ENCODE peak calls at places on chromosome 7, in five cellular contexts. One of them, this sample, is unnamed.

GRCh38 chr7:12607134-12607533 is 36.6 kb downstream of the SCIN start:
- DNase-seq in AG09319: no peak
- DNase-seq in HCT116: no peak
- DNase-seq in epithelial cell of esophagus: no peak
- DNase-seq in WERI-Rb-1: no peak
- DNase-seq in this sample: no peak

GRCh38 chr7:51290702-51291290 is 25.8 kb downstream of the COBL start:
- DNase-seq in AG09319: no peak
- DNase-seq in HCT116: no peak
- DNase-seq in epithelial cell of esophagus: no peak
- DNase-seq in WERI-Rb-1: no peak
- DNase-seq in this sample: no peak

GRCh38 chr7:22375359-22376048 is 18.6 kb upstream of the RAPGEF5 start:
- DNase-seq in AG09319: peak
- DNase-seq in HCT116: no peak
- DNase-seq in epithelial cell of esophagus: peak
- DNase-seq in WERI-Rb-1: no peak
- DNase-seq in this sample: no peak

GRCh38 chr7:135236727-135237126 is 3.1 kb downstream of the STRA8 start:
- DNase-seq in AG09319: no peak
- DNase-seq in HCT116: no peak
- DNase-seq in epithelial cell of esophagus: no peak
- DNase-seq in WERI-Rb-1: no peak
- DNase-seq in this sample: no peak

GRCh38 chr7:38409524-38409923 is 136.1 kb upstream of the TARP start:
- DNase-seq in AG09319: no peak
- DNase-seq in HCT116: no peak
- DNase-seq in epithelial cell of esophagus: no peak
- DNase-seq in WERI-Rb-1: no peak
- DNase-seq in this sample: no peak

GRCh38 chr7:27210441-27211083 is 10.7 kb upstream of the HOXA13 start:
- DNase-seq in AG09319: no peak
- DNase-seq in HCT116: no peak
- DNase-seq in epithelial cell of esophagus: peak
- DNase-seq in WERI-Rb-1: peak
- DNase-seq in this sample: peak

GRCh38 chr7:142939226-142939910 is at the start of gene LLCFC1:
- DNase-seq in AG09319: no peak
- DNase-seq in HCT116: peak
- DNase-seq in epithelial cell of esophagus: no peak
- DNase-seq in WERI-Rb-1: peak
- DNase-seq in this sample: peak

GRCh38 chr7:25951414-25952276 is 200.4 kb upstream of the NFE2L3 start:
- DNase-seq in AG09319: no peak
- DNase-seq in HCT116: no peak
- DNase-seq in epithelial cell of esophagus: no peak
- DNase-seq in WERI-Rb-1: no peak
- DNase-seq in this sample: peak

GRCh38 chr7:92639213-92639896 is 49.2 kb upstream of the FAM133B start:
- DNase-seq in AG09319: no peak
- DNase-seq in HCT116: no peak
- DNase-seq in epithelial cell of esophagus: no peak
- DNase-seq in WERI-Rb-1: no peak
- DNase-seq in this sample: no peak

GRCh38 chr7:128024154-128024553 is 7.1 kb downstream of the LRRC4 start:
- DNase-seq in AG09319: no peak
- DNase-seq in HCT116: no peak
- DNase-seq in epithelial cell of esophagus: no peak
- DNase-seq in WERI-Rb-1: no peak
- DNase-seq in this sample: no peak

GRCh38 chr7:95430864-95431263 is 4.0 kb downstream of the PON2 start:
- DNase-seq in AG09319: no peak
- DNase-seq in HCT116: no peak
- DNase-seq in epithelial cell of esophagus: peak
- DNase-seq in WERI-Rb-1: no peak
- DNase-seq in this sample: peak

DNA sequence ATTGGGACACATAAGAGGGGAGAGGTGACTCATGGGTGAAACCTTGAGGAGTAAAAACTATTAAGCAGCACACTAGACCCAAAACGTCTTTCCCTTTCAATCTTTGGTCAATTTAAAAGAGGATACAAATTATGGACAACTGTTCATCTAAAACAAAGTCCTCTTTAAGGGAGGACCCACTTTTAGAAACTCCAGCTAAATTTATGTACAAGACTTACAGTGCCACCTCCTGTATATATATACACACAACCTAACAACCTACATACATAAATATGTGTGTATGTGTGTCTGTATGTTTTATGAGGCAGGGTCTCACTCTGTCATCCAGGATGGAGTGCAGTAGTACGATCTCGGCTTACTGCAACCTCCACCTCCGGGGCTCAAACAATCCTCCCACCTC is 18.1 kb upstream of the ZC3HAV1 start:
- DNase-seq in AG09319: no peak
- DNase-seq in HCT116: no peak
- DNase-seq in epithelial cell of esophagus: no peak
- DNase-seq in WERI-Rb-1: no peak
- DNase-seq in this sample: no peak
- TF ChIP-seq CTCF in AG09319: no peak
- TF ChIP-seq CTCF in HCT116: no peak
- TF ChIP-seq CTCF in epithelial cell of esophagus: no peak
- TF ChIP-seq CTCF in WERI-Rb-1: no peak
- TF ChIP-seq CTCF in this sample: no peak

DNA sequence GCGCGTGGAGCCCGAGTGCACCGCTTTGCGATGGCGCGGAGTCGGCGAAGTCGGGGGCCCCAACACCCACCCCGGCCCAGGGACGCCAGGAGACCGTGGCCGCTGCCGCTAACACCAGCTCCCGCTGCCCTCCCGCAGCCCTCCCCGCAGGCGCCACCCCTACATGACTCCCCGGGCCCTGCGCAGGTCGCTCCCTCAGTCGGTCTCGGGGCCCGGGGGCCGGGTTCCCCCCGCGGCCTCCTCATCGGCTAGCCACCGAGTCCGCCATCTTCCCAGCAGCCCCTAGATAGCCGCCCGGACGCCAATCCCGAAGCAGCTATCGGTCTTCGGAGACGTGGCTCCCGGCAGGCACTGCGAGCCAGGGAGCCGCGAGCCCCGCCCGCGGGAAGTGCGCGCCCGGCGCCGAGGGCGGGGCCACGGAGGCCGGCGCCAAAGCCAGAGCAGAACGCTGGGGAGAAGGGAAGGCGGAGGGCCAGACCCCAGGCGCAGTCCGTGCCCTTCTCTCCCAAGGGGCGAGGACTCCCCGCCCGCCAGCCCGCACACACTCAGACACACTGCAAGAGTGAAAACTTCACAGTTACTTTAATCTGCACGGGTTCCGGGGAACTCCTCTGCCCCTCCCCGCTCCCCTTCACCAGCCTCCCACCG is at the start of gene FASTK:
- DNase-seq in AG09319: peak
- DNase-seq in HCT116: peak
- DNase-seq in epithelial cell of esophagus: peak
- DNase-seq in WERI-Rb-1: peak
- DNase-seq in this sample: peak
- TF ChIP-seq CTCF in AG09319: no peak
- TF ChIP-seq CTCF in HCT116: no peak
- TF ChIP-seq CTCF in epithelial cell of esophagus: no peak
- TF ChIP-seq CTCF in WERI-Rb-1: no peak
- TF ChIP-seq CTCF in this sample: no peak

GRCh38 chr7:116984917-116985316 is 31.6 kb downstream of the ST7 start:
- DNase-seq in AG09319: no peak
- DNase-seq in HCT116: no peak
- DNase-seq in epithelial cell of esophagus: peak
- DNase-seq in WERI-Rb-1: no peak
- DNase-seq in this sample: no peak
- TF ChIP-seq CTCF in AG09319: peak
- TF ChIP-seq CTCF in HCT116: peak
- TF ChIP-seq CTCF in epithelial cell of esophagus: peak
- TF ChIP-seq CTCF in WERI-Rb-1: peak
- TF ChIP-seq CTCF in this sample: peak

GRCh38 chr7:1020849-1021251 is 23.5 kb upstream of the GPR146 start:
- DNase-seq in AG09319: no peak
- DNase-seq in HCT116: no peak
- DNase-seq in epithelial cell of esophagus: no peak
- DNase-seq in WERI-Rb-1: no peak
- DNase-seq in this sample: no peak
- TF ChIP-seq CTCF in AG09319: no peak
- TF ChIP-seq CTCF in HCT116: peak
- TF ChIP-seq CTCF in epithelial cell of esophagus: no peak
- TF ChIP-seq CTCF in WERI-Rb-1: peak
- TF ChIP-seq CTCF in this sample: no peak

GRCh38 chr7:122013070-122013469 is 131.0 kb downstream of the AASS start:
- DNase-seq in AG09319: no peak
- DNase-seq in HCT116: no peak
- DNase-seq in epithelial cell of esophagus: peak
- DNase-seq in WERI-Rb-1: no peak
- DNase-seq in this sample: no peak

GRCh38 chr7:122018032-122018431 is 126.0 kb downstream of the AASS start:
- DNase-seq in AG09319: no peak
- DNase-seq in HCT116: no peak
- DNase-seq in epithelial cell of esophagus: no peak
- DNase-seq in WERI-Rb-1: no peak
- DNase-seq in this sample: no peak

GRCh38 chr7:122010116-122010515 is 133.9 kb downstream of the AASS start:
- DNase-seq in AG09319: no peak
- DNase-seq in HCT116: no peak
- DNase-seq in epithelial cell of esophagus: no peak
- DNase-seq in WERI-Rb-1: no peak
- DNase-seq in this sample: no peak

DNA sequence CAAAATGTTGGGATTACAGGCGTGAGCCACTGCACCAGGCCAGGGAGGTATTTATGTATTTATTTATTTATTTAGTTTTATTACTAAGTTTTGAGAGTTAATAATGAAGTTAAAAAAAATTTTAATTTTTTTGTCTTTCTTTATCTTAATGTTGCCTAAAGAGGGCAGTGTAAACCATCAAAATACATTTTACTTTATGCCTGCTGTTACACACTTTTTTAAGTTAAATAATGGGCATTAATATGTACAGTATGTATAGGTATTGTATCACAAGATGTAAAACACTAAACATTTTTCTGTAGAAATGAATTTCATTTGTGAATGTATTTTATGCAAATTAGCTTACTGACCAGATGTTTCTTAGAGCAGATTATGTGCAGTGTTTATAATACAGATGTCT is 129.4 kb downstream of the AASS start:
- DNase-seq in AG09319: no peak
- DNase-seq in HCT116: no peak
- DNase-seq in epithelial cell of esophagus: no peak
- DNase-seq in WERI-Rb-1: no peak
- DNase-seq in this sample: no peak
- TF ChIP-seq CTCF in AG09319: no peak
- TF ChIP-seq CTCF in HCT116: peak
- TF ChIP-seq CTCF in epithelial cell of esophagus: no peak
- TF ChIP-seq CTCF in WERI-Rb-1: no peak
- TF ChIP-seq CTCF in this sample: no peak

DNA sequence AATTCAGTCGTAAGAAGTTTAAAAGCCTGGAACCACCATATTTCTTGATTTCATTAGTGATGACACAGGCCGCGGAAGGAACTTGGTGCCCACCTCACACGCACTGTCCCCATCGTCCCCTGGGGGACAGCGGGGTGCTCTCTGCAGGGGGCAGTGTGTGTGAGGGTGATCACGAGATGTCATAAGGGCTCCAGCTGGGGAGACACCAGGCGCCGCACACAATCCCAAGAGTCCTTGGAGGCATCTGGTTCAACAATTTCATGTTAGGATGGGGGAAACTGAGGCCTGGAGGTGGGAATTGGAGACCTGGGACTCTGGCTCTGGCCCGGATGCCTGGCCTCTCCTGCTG is 66.4 kb downstream of the ELFN1 start:
- DNase-seq in AG09319: no peak
- DNase-seq in HCT116: no peak
- DNase-seq in epithelial cell of esophagus: no peak
- DNase-seq in WERI-Rb-1: no peak
- DNase-seq in this sample: no peak
- TF ChIP-seq CTCF in AG09319: no peak
- TF ChIP-seq CTCF in HCT116: no peak
- TF ChIP-seq CTCF in epithelial cell of esophagus: no peak
- TF ChIP-seq CTCF in WERI-Rb-1: no peak
- TF ChIP-seq CTCF in this sample: no peak

GRCh38 chr7:17941171-17941490 is 837 bp upstream of the SNX13 start:
- DNase-seq in AG09319: no peak
- DNase-seq in HCT116: no peak
- DNase-seq in epithelial cell of esophagus: peak
- DNase-seq in WERI-Rb-1: no peak
- DNase-seq in this sample: no peak
- TF ChIP-seq CTCF in AG09319: no peak
- TF ChIP-seq CTCF in HCT116: peak
- TF ChIP-seq CTCF in epithelial cell of esophagus: peak
- TF ChIP-seq CTCF in WERI-Rb-1: no peak
- TF ChIP-seq CTCF in this sample: no peak

GRCh38 chr7:129540340-129540739 is 38.0 kb downstream of the SMKR1 start:
- DNase-seq in AG09319: no peak
- DNase-seq in HCT116: no peak
- DNase-seq in epithelial cell of esophagus: no peak
- DNase-seq in WERI-Rb-1: no peak
- DNase-seq in this sample: no peak
- TF ChIP-seq CTCF in AG09319: no peak
- TF ChIP-seq CTCF in HCT116: no peak
- TF ChIP-seq CTCF in epithelial cell of esophagus: no peak
- TF ChIP-seq CTCF in WERI-Rb-1: no peak
- TF ChIP-seq CTCF in this sample: no peak

This sample was measured in Calu3.